ENCODE peak calls at places on chromosome 2, in five cellular contexts. One of them, this sample, is unnamed.

GRCh38 chr2:235594041-235594440 is 100.2 kb downstream of the AGAP1 start:
- DNase-seq in left ventricle myocardium inferior: no peak
- DNase-seq in neural progenitor cell: peak; percentile 80
- DNase-seq in HepG2: peak; percentile 80
- DNase-seq in H9: no peak
- DNase-seq in this sample: peak; percentile 71

GRCh38 chr2:126998486-126998885 is 99.8 kb downstream of the TEX51 start:
- DNase-seq in left ventricle myocardium inferior: no peak
- DNase-seq in neural progenitor cell: no peak
- DNase-seq in HepG2: no peak
- DNase-seq in H9: no peak
- DNase-seq in this sample: no peak

GRCh38 chr2:24225883-24226282 is 51.0 kb downstream of the FAM228A start:
- DNase-seq in left ventricle myocardium inferior: no peak
- DNase-seq in neural progenitor cell: no peak
- DNase-seq in HepG2: no peak
- DNase-seq in H9: no peak
- DNase-seq in this sample: no peak

GRCh38 chr2:86336350-86337234 is 834 bp downstream of the REEP1 start:
- DNase-seq in left ventricle myocardium inferior: peak; percentile 21
- DNase-seq in neural progenitor cell: peak; percentile 55
- DNase-seq in HepG2: no peak
- DNase-seq in H9: peak; percentile 36
- DNase-seq in this sample: peak; percentile 21

GRCh38 chr2:210399440-210400041 is 77.0 kb downstream of the LANCL1 start:
- DNase-seq in left ventricle myocardium inferior: no peak
- DNase-seq in neural progenitor cell: no peak
- DNase-seq in HepG2: peak; percentile 19
- DNase-seq in H9: no peak
- DNase-seq in this sample: peak; percentile 41

GRCh38 chr2:98459776-98460175 is 15.1 kb downstream of the INPP4A start:
- DNase-seq in left ventricle myocardium inferior: no peak
- DNase-seq in neural progenitor cell: no peak
- DNase-seq in HepG2: no peak
- DNase-seq in H9: no peak
- DNase-seq in this sample: no peak

GRCh38 chr2:126657636-126658315 is 1.8 kb downstream of the GYPC start:
- DNase-seq in left ventricle myocardium inferior: peak; percentile 77
- DNase-seq in neural progenitor cell: peak; percentile 73
- DNase-seq in HepG2: no peak
- DNase-seq in H9: peak; percentile 83
- DNase-seq in this sample: peak; percentile 56

GRCh38 chr2:188016917-188017316 is 274.8 kb upstream of the GULP1 start:
- DNase-seq in left ventricle myocardium inferior: no peak
- DNase-seq in neural progenitor cell: no peak
- DNase-seq in HepG2: no peak
- DNase-seq in H9: no peak
- DNase-seq in this sample: no peak

GRCh38 chr2:21258082-21258481 is 134.3 kb downstream of the TDRD15 start:
- DNase-seq in left ventricle myocardium inferior: no peak
- DNase-seq in neural progenitor cell: peak; percentile 35
- DNase-seq in HepG2: no peak
- DNase-seq in H9: peak; percentile 48
- DNase-seq in this sample: no peak

GRCh38 chr2:197803033-197803444 is 1.4 kb upstream of the PLCL1 start:
- DNase-seq in left ventricle myocardium inferior: no peak
- DNase-seq in neural progenitor cell: peak; percentile 58
- DNase-seq in HepG2: peak; percentile 51
- DNase-seq in H9: no peak
- DNase-seq in this sample: peak; percentile 43

GRCh38 chr2:176157499-176158305 is 595 bp downstream of the HOXD3 start:
- DNase-seq in left ventricle myocardium inferior: no peak
- DNase-seq in neural progenitor cell: peak; percentile 82
- DNase-seq in HepG2: no peak
- DNase-seq in H9: peak; percentile 62
- DNase-seq in this sample: peak; percentile 5

GRCh38 chr2:206764673-206765241 is 371 bp downstream of the MDH1B start:
- DNase-seq in left ventricle myocardium inferior: no peak
- DNase-seq in neural progenitor cell: no peak
- DNase-seq in HepG2: no peak
- DNase-seq in H9: no peak
- DNase-seq in this sample: no peak

GRCh38 chr2:54838585-54839035 is 115.1 kb downstream of the EML6 start:
- DNase-seq in left ventricle myocardium inferior: peak; percentile 44
- DNase-seq in neural progenitor cell: peak; percentile 71
- DNase-seq in HepG2: peak; percentile 52
- DNase-seq in H9: peak; percentile 66
- DNase-seq in this sample: peak; percentile 58

GRCh38 chr2:10103179-10103578 is 19.4 kb upstream of the RRM2 start:
- DNase-seq in left ventricle myocardium inferior: no peak
- DNase-seq in neural progenitor cell: no peak
- DNase-seq in HepG2: no peak
- DNase-seq in H9: no peak
- DNase-seq in this sample: no peak

GRCh38 chr2:99851091-99851490 is 291.3 kb downstream of the AFF3 start:
- DNase-seq in left ventricle myocardium inferior: no peak
- DNase-seq in neural progenitor cell: no peak
- DNase-seq in HepG2: no peak
- DNase-seq in H9: no peak
- DNase-seq in this sample: no peak

GRCh38 chr2:129914538-129915302 is 64.7 kb upstream of the RAB6C start:
- DNase-seq in left ventricle myocardium inferior: no peak
- DNase-seq in neural progenitor cell: no peak
- DNase-seq in HepG2: no peak
- DNase-seq in H9: no peak
- DNase-seq in this sample: no peak

GRCh38 chr2:73307720-73308119 is 14.4 kb upstream of the EGR4 start:
- DNase-seq in left ventricle myocardium inferior: no peak
- DNase-seq in neural progenitor cell: no peak
- DNase-seq in HepG2: no peak
- DNase-seq in H9: no peak
- DNase-seq in this sample: no peak

GRCh38 chr2:148882051-148882450 is 7.0 kb downstream of the KIF5C start:
- DNase-seq in left ventricle myocardium inferior: no peak
- DNase-seq in neural progenitor cell: no peak
- DNase-seq in HepG2: peak; percentile 22
- DNase-seq in H9: no peak
- DNase-seq in this sample: peak; percentile 12

GRCh38 chr2:36513661-36514060 is 84.3 kb downstream of the FEZ2 start:
- DNase-seq in left ventricle myocardium inferior: no peak
- DNase-seq in neural progenitor cell: no peak
- DNase-seq in HepG2: no peak
- DNase-seq in H9: no peak
- DNase-seq in this sample: no peak

GRCh38 chr2:44672431-44672830 is 269.1 kb upstream of the SIX3 start:
- DNase-seq in left ventricle myocardium inferior: no peak
- DNase-seq in neural progenitor cell: no peak
- DNase-seq in HepG2: no peak
- DNase-seq in H9: no peak
- DNase-seq in this sample: no peak

GRCh38 chr2:43438858-43439655 is 156.8 kb downstream of the THADA start:
- DNase-seq in left ventricle myocardium inferior: no peak
- DNase-seq in neural progenitor cell: no peak
- DNase-seq in HepG2: no peak
- DNase-seq in H9: no peak
- DNase-seq in this sample: no peak

GRCh38 chr2:224556381-224556780 is 28.8 kb downstream of the CUL3 start:
- DNase-seq in left ventricle myocardium inferior: no peak
- DNase-seq in neural progenitor cell: no peak
- DNase-seq in HepG2: no peak
- DNase-seq in H9: no peak
- DNase-seq in this sample: no peak

GRCh38 chr2:127092306-127092705 is 14.6 kb downstream of the BIN1 start:
- DNase-seq in left ventricle myocardium inferior: no peak
- DNase-seq in neural progenitor cell: no peak
- DNase-seq in HepG2: no peak
- DNase-seq in H9: no peak
- DNase-seq in this sample: no peak

GRCh38 chr2:172693037-172693436 is 42.6 kb upstream of the RAPGEF4 start:
- DNase-seq in left ventricle myocardium inferior: peak; percentile 72
- DNase-seq in neural progenitor cell: no peak
- DNase-seq in HepG2: peak; percentile 28
- DNase-seq in H9: no peak
- DNase-seq in this sample: peak; percentile 96

GRCh38 chr2:174631009-174631981 is 33.7 kb upstream of the WIPF1 start:
- DNase-seq in left ventricle myocardium inferior: no peak
- DNase-seq in neural progenitor cell: no peak
- DNase-seq in HepG2: no peak
- DNase-seq in H9: no peak
- DNase-seq in this sample: no peak

GRCh38 chr2:162103443-162104009 is 29.5 kb upstream of the DPP4 start:
- DNase-seq in left ventricle myocardium inferior: no peak
- DNase-seq in neural progenitor cell: no peak
- DNase-seq in HepG2: no peak
- DNase-seq in H9: no peak
- DNase-seq in this sample: no peak

GRCh38 chr2:23698733-23699391 is 228.1 kb downstream of the ATAD2B start:
- DNase-seq in left ventricle myocardium inferior: no peak
- DNase-seq in neural progenitor cell: no peak
- DNase-seq in HepG2: no peak
- DNase-seq in H9: peak; percentile 39
- DNase-seq in this sample: no peak

GRCh38 chr2:72427022-72427861 is 279.6 kb upstream of the CYP26B1 start:
- DNase-seq in left ventricle myocardium inferior: no peak
- DNase-seq in neural progenitor cell: no peak
- DNase-seq in HepG2: no peak
- DNase-seq in H9: no peak
- DNase-seq in this sample: no peak

GRCh38 chr2:164287041-164287440 is 334.2 kb downstream of the GRB14 start:
- DNase-seq in left ventricle myocardium inferior: no peak
- DNase-seq in neural progenitor cell: no peak
- DNase-seq in HepG2: no peak
- DNase-seq in H9: no peak
- DNase-seq in this sample: no peak

GRCh38 chr2:212052412-212053159 is 486.0 kb downstream of the ERBB4 start:
- DNase-seq in left ventricle myocardium inferior: no peak
- DNase-seq in neural progenitor cell: no peak
- DNase-seq in HepG2: no peak
- DNase-seq in H9: no peak
- DNase-seq in this sample: no peak

GRCh38 chr2:239570216-239570925 is 169.6 kb upstream of the HDAC4 start:
- DNase-seq in left ventricle myocardium inferior: no peak
- DNase-seq in neural progenitor cell: no peak
- DNase-seq in HepG2: no peak
- DNase-seq in H9: no peak
- DNase-seq in this sample: no peak

GRCh38 chr2:239566995-239567580 is 166.3 kb upstream of the HDAC4 start:
- DNase-seq in left ventricle myocardium inferior: no peak
- DNase-seq in neural progenitor cell: no peak
- DNase-seq in HepG2: no peak
- DNase-seq in H9: no peak
- DNase-seq in this sample: no peak

GRCh38 chr2:239567786-239568185 is 167.0 kb upstream of the HDAC4 start:
- DNase-seq in left ventricle myocardium inferior: no peak
- DNase-seq in neural progenitor cell: no peak
- DNase-seq in HepG2: no peak
- DNase-seq in H9: no peak
- DNase-seq in this sample: no peak

GRCh38 chr2:239570971-239571520 is 170.2 kb upstream of the HDAC4 start:
- DNase-seq in left ventricle myocardium inferior: no peak
- DNase-seq in neural progenitor cell: no peak
- DNase-seq in HepG2: no peak
- DNase-seq in H9: no peak
- DNase-seq in this sample: no peak

GRCh38 chr2:239569401-239570090 is 168.7 kb upstream of the HDAC4 start:
- DNase-seq in left ventricle myocardium inferior: no peak
- DNase-seq in neural progenitor cell: no peak
- DNase-seq in HepG2: no peak
- DNase-seq in H9: no peak
- DNase-seq in this sample: no peak
- H3K27ac ChIP-seq in left ventricle myocardium inferior: no peak overlapping the region
- H3K27ac ChIP-seq in neural progenitor cell: no peak overlapping the region
- H3K27ac ChIP-seq in HepG2: no peak overlapping the region
- H3K27ac ChIP-seq in H9: no peak overlapping the region
- H3K27ac ChIP-seq in this sample: no peak overlapping the region

DNA sequence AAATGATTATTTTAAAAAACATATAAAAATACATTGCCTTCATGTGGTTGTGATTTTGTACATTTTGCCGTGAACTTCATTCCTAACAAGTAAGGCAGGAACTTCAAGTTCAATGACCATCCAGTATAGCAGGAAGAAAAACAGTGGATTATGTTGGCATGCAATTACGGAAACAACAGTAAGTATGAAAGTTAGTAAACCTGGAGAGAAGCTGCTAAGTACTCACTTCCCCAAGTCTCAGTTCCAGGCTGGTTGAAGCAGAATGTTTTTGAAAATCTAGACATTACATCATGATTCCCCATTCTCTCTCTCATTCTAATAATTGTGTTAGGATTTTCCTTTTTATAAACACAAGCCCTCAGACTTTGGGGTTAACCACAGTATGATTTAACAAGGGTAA is 987.1 kb upstream of the KLHL29 start:
- DNase-seq in left ventricle myocardium inferior: no peak
- DNase-seq in neural progenitor cell: no peak
- DNase-seq in HepG2: no peak
- DNase-seq in H9: no peak
- DNase-seq in this sample: no peak
- H3K9me3 ChIP-seq in left ventricle myocardium inferior: no peaks in the 10 kb centered on the region
- H3K9me3 ChIP-seq in neural progenitor cell: no peaks in the 10 kb centered on the region
- H3K9me3 ChIP-seq in HepG2: peaks cover 73% of the 10 kb centered on the region
- H3K9me3 ChIP-seq in H9: no peaks in the 10 kb centered on the region
- H3K9me3 ChIP-seq in this sample: no peaks in the 10 kb centered on the region

DNA sequence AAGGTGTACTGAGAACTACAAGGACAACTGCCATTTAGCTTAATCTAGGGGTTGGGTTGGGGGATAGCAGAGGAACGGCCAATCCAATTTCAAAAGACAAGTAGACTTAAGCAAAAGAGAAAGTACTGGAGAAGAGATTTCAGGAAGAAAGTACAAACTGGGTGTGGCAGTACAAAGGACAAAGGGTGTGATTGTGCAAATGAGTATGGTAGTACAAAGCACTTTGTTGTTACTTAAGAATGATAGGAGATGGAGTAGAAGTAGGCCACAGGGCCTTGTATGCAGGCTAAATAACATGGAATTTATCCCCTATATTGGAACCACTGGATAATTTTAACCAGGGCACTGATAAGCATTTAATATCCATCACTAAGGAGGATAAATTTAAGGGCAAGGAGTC is 4.7 kb upstream of the ORC2 start:
- DNase-seq in left ventricle myocardium inferior: no peak
- DNase-seq in neural progenitor cell: no peak
- DNase-seq in HepG2: peak; percentile 62
- DNase-seq in H9: no peak
- DNase-seq in this sample: peak; percentile 97
- H3K27ac ChIP-seq in left ventricle myocardium inferior: no peak overlapping the region
- H3K27ac ChIP-seq in neural progenitor cell: no peak overlapping the region
- H3K27ac ChIP-seq in HepG2: no peak overlapping the region
- H3K27ac ChIP-seq in H9: no peak overlapping the region
- H3K27ac ChIP-seq in this sample: peak overlapping the region; percentile 89

DNA sequence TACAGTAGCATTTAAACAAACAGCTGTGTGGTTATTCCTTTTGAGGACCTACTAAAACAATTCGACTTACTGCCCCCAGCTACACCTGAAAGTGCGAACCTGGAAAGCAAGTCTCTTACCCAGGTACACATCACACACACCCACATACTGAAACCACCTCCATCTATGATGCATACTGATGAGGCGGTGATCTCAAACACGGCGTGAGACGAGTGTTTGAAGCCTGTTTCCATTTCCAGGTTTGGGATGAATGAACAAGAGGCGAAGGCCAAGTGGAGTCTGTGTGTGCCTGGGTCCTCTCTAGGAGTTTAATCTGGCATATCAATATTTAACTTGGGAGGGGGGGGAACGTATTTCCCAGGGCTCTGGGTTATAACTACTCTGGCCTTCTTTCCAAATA is 1.6 kb downstream of the TMEM185B start:
- DNase-seq in left ventricle myocardium inferior: no peak
- DNase-seq in neural progenitor cell: no peak
- DNase-seq in HepG2: no peak
- DNase-seq in H9: peak; percentile 10
- DNase-seq in this sample: no peak
- H3K9me3 ChIP-seq in left ventricle myocardium inferior: peaks cover 8% of the 10 kb centered on the region
- H3K9me3 ChIP-seq in neural progenitor cell: no peaks in the 10 kb centered on the region
- H3K9me3 ChIP-seq in HepG2: no peaks in the 10 kb centered on the region
- H3K9me3 ChIP-seq in H9: peaks cover 4% of the 10 kb centered on the region
- H3K9me3 ChIP-seq in this sample: no peaks in the 10 kb centered on the region